ENCODE peak calls at places on chromosomes 1 and 21, in seven cellular contexts. S is cardiac fibroblast, V is fibroblast of villous mesenchyme, U is heart left ventricle, O is astrocyte of the spinal cord, D is A549, N is kidney epithelial cell. E is an unnamed sample.

GRCh38 chr1:160359559-160360226 is 7.2 kb upstream of the NHLH1 start:
- DNase-seq in S (peak), V (no peak), U (no peak), O (peak), D (no peak), N (no peak), E (no peak)

GRCh38 chr1:220775238-220775853 is 11.4 kb upstream of the MTARC1 start:
- DNase-seq in S (peak), V (peak), U (no peak), O (peak), D (peak), N (no peak), E (peak)

GRCh38 chr1:76690784-76691183 is 176.5 kb upstream of the ST6GALNAC5 start:
- DNase-seq in S (no peak), V (peak), U (no peak), O (peak), D (no peak), N (no peak), E (no peak)

GRCh38 chr1:54952950-54953718 is 27.3 kb upstream of the TMEM61 start:
- DNase-seq in S (peak), V (peak), U (no peak), O (peak), D (peak), N (no peak), E (no peak)

GRCh38 chr21:43917515-43918384 is 52.7 kb downstream of the AGPAT3 start:
- DNase-seq in S (no peak), V (no peak), U (no peak), O (no peak), D (no peak), N (no peak), E (peak)

GRCh38 chr1:150615346-150616201 is 13.8 kb downstream of the ENSA start:
- DNase-seq in S (no peak), V (no peak), U (no peak), O (no peak), D (peak), N (no peak), E (no peak)

GRCh38 chr1:81812712-81813111 is 12.0 kb downstream of the ADGRL2 start:
- DNase-seq in S (peak), V (no peak), U (no peak), O (no peak), D (peak), N (no peak), E (peak)

GRCh38 chr1:64505944-64506658 is 36.2 kb downstream of the CACHD1 start:
- DNase-seq in S (no peak), V (no peak), U (no peak), O (no peak), D (peak), N (no peak), E (peak)

GRCh38 chr1:201021333-201022177 is 2.0 kb downstream of the KIF21B start:
- DNase-seq in S (no peak), V (no peak), U (no peak), O (no peak), D (no peak), N (no peak), E (no peak)

GRCh38 chr1:245807954-245808719 is 653.4 kb downstream of the KIF26B start:
- DNase-seq in S (no peak), V (no peak), U (no peak), O (no peak), D (no peak), N (no peak), E (no peak)

GRCh38 chr1:167120899-167121298 is 27.0 kb downstream of the STYXL2 start:
- DNase-seq in S (no peak), V (no peak), U (no peak), O (no peak), D (no peak), N (no peak), E (no peak)

GRCh38 chr1:201450721-201451291 is 18.2 kb downstream of the PHLDA3 start:
- DNase-seq in S (peak), V (peak), U (peak), O (peak), D (no peak), N (no peak), E (no peak)

GRCh38 chr1:201531551-201532425 is 7.1 kb upstream of the NAV1 start:
- DNase-seq in S (no peak), V (peak), U (no peak), O (no peak), D (no peak), N (no peak), E (no peak)

GRCh38 chr1:27646676-27647075 is 11.7 kb upstream of the FGR start:
- DNase-seq in S (no peak), V (no peak), U (peak), O (no peak), D (no peak), N (no peak), E (peak)

GRCh38 chr1:30965914-30966313 is 57.4 kb upstream of the SDC3 start:
- DNase-seq in S (no peak), V (no peak), U (no peak), O (no peak), D (no peak), N (no peak), E (no peak)

GRCh38 chr1:207995576-207995975 is 84.7 kb upstream of the CD34 start:
- DNase-seq in S (no peak), V (no peak), U (peak), O (no peak), D (no peak), N (no peak), E (no peak)

GRCh38 chr21:34613679-34614442 is 1.1 kb downstream of the RCAN1 start:
- DNase-seq in S (peak), V (peak), U (no peak), O (no peak), D (no peak), N (no peak), E (peak)

GRCh38 chr1:89525169-89525855 is 683 bp downstream of the LRRC8B start:
- DNase-seq in S (no peak), V (no peak), U (peak), O (no peak), D (peak), N (no peak), E (peak)

GRCh38 chr1:106651028-106651752 is 405.3 kb upstream of the PRMT6 start:
- DNase-seq in S (no peak), V (no peak), U (no peak), O (no peak), D (no peak), N (no peak), E (no peak)

DNA sequence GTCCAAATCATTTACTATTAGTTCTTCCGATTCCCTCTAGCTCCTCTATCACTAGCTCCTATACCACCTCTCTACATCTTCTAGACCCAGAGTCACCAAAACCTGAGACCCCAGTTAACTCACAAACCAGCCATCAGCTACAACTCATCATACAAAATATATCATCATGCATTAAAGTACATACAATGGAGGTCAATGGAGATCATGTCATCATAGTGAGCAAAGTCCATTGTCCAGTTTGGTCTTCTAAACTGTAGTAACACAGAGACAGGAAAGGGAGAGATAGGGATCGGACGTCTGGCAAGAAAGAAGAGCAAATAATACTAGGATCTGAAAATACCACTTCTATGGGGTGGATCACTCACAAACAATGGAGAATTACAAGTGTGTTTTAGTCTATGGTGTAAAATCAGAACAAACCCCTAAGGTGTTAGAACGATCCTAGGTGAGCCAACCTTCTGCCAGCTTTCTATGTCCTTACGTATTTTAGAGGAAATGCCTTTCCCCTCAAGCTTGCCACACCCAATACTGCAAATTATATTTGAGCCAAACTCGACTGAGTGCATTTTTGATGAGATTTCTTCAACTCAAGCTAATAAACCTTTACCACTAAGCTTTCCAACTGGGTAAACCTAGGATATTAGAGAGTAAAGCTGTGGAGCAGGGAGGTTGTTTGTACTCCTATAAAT is 3.9 kb downstream of the ADIPOR1 start:
- DNase-seq in S (no peak), V (no peak), U (no peak), O (no peak), D (no peak), N (no peak), E (peak)
- H3K4me3 ChIP-seq in S (no peak), V (no peak), U (no peak), O (no peak), D (no peak), N (no peak), E (no peak)

GRCh38 chr1:2563205-2563604 is 7.0 kb downstream of the TNFRSF14 start:
- DNase-seq in S (no peak), V (no peak), U (no peak), O (no peak), D (no peak), N (no peak), E (no peak)

GRCh38 chr1:2564006-2564814 is 8.0 kb downstream of the TNFRSF14 start:
- DNase-seq in S (no peak), V (no peak), U (no peak), O (no peak), D (no peak), N (no peak), E (no peak)

GRCh38 chr1:2561446-2561845 is 5.3 kb downstream of the TNFRSF14 start:
- DNase-seq in S (no peak), V (no peak), U (no peak), O (no peak), D (no peak), N (no peak), E (no peak)

GRCh38 chr1:2560299-2561073 is 4.3 kb downstream of the TNFRSF14 start:
- DNase-seq in S (no peak), V (no peak), U (no peak), O (no peak), D (no peak), N (no peak), E (no peak)

DNA sequence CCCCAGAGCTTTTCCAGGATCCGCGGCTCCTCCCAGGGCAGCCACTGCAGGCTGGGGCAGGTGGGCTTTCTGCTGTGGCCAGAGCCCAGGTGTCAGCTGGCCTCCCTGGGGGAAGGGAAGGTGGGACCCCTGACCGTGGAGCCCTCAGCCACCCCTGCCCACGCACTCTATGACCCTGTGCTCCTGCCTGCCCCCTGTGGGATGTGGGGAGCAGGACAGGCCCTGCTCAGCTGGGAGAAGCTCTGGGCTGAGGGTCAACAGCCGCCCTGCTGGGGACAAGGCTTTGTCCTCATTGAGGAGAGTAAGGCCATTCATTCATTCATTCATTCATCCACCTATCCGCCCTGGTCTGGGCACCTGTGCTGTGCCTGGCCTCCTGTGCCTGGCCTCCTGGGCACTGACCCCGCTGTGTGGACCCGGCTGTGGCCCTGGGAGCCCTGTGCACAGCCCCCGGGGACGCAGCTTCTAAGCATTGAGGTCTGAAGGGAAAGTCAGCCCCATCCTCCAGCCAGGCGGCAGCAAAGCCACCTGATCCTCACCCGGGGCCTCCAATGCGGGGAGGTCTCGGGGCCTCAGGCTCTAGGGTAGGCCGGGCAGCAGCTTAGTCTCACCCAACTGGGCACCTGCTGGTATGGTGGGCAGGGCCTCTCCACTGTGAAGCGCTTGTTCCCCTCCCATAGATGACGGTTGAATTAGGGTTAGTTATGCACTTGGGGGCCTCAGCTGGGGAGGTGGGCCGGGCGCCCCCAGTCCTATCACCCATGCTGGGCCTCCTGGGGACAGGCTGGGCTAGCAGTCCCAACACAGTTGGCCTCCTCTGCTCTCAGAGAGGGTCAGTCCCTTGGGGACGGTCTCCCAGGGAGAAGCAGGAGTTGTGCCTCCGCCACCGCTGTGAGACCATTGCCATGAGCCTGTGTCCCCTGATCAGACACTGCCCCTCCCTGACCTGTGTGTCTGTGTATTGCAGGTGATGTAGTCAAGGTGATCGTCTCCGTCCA is 6.0 kb downstream of the TNFRSF14 start:
- DNase-seq in S (no peak), V (no peak), U (no peak), O (no peak), D (no peak), N (no peak), E (no peak)
- TF ChIP-seq CTCF in S (peak), V (peak), U (peak), O (no peak), D (no peak), N (peak), E (peak)

DNA sequence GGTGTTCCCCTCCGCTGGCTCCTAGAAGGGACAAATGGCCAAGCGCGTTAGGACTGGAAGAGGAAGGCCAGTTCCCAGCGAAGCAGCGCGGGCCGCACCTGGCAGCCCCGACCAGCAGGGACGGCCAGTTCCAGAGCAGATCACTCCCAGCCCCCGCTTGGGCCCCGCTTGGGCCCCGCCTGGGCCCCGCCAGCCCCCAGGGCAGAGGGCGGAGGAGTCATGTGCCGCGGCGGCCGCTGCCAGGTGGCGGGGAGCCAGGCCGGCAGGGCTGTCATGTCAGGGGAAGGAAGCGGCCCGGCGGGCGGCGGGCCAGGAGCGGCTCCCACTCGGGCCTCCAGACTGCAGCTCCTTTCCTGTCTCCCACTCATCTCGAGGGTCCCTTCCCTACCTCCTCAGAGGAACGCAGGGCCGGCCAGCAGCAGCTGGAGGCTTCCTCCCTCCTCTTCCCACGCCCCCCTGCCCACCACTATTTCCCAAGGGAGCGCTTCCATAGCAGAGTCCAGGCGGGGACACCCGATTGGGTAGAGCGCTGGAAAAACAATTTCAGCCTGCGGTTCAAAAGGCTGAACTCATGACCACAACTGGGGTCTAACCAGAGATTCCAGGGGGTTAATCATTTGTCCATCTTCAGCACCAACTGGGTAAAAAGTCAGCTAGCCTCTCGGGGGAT is 16.5 kb downstream of the ZNF697 start:
- DNase-seq in S (peak), V (peak), U (peak), O (peak), D (no peak), N (peak), E (peak)
- H3K4me3 ChIP-seq in S (no peak), V (peak), U (peak), O (peak), D (no peak), N (peak), E (peak)

GRCh38 chr1:229379901-229380300 is 37.1 kb upstream of the CCSAP start:
- DNase-seq in S (no peak), V (no peak), U (no peak), O (no peak), D (no peak), N (no peak), E (no peak)

GRCh38 chr1:229376521-229376920 is 33.7 kb upstream of the CCSAP start:
- DNase-seq in S (no peak), V (no peak), U (no peak), O (no peak), D (no peak), N (no peak), E (no peak)

GRCh38 chr1:229377429-229377828 is 34.6 kb upstream of the CCSAP start:
- DNase-seq in S (no peak), V (no peak), U (no peak), O (no peak), D (no peak), N (no peak), E (no peak)

GRCh38 chr1:229380514-229381160 is 37.8 kb upstream of the CCSAP start:
- DNase-seq in S (no peak), V (no peak), U (no peak), O (no peak), D (no peak), N (no peak), E (no peak)

DNA sequence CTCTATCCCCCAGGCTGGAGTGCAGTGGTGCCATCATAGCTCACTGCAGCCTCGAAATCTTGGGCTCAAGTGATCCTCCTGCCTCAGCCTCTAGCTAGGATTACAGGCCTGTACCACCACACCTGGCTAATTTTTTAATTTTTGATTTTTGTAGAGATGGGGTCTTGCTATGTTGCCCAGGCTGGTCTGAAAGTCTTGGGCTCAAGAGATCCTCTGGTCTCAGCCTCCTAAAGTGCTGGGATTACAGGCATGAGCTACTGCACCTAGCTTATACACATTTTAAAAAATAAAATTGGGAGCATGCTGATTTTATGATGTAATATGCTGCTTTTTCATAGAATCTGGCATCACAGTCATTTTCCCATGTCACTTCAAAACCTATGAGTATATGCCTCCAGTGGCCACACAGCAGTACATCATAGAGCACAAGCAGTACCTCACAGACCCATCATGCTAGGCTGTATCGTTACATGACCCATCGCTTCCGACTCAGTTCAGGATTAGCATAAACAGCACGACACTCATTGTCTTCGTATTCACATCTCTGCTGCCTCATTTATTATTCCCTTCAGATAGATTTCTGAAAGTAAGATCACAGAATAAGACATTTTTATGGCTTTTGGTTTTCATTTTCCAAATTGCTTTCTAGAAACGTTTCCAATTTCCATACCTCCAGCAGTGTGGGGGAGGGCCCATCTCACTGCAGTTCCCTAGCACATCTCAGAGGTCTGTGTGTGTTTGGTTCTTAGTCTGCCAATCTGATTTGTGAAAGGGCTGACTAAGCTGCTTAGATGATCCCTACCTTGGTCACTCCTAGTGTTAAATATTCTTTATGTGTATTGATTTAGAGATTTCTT is 36.0 kb upstream of the CCSAP start:
- DNase-seq in S (no peak), V (no peak), U (no peak), O (no peak), D (peak), N (no peak), E (no peak)
- TF ChIP-seq CTCF in S (no peak), V (no peak), U (no peak), O (no peak), D (no peak), N (no peak), E (no peak)

GRCh38 chr1:193113258-193113991 is 8.2 kb upstream of the GLRX2 start:
- DNase-seq in S (no peak), V (peak), U (no peak), O (no peak), D (no peak), N (no peak), E (no peak)

GRCh38 chr1:193113992-193114332 is 7.9 kb upstream of the CDC73 start:
- DNase-seq in S (no peak), V (peak), U (no peak), O (no peak), D (no peak), N (no peak), E (no peak)

GRCh38 chr1:193111641-193112090 is 6.5 kb upstream of the GLRX2 start:
- DNase-seq in S (peak), V (peak), U (peak), O (peak), D (peak), N (peak), E (peak)

GRCh38 chr1:193115629-193116227 is 6.1 kb upstream of the CDC73 start:
- DNase-seq in S (peak), V (peak), U (no peak), O (peak), D (peak), N (peak), E (peak)

GRCh38 chr1:193114485-193115095 is 7.2 kb upstream of the CDC73 start:
- DNase-seq in S (no peak), V (no peak), U (no peak), O (no peak), D (no peak), N (no peak), E (no peak)
- H3K4me3 ChIP-seq in S (no peak), V (no peak), U (no peak), O (no peak), D (no peak), N (no peak), E (no peak)